ENCODE peak calls at places on chromosome 10, in seven cellular contexts. One of them, this sample, is unnamed.

GRCh38 chr10:665579-666091 is 23.8 kb downstream of the DIP2C start:
- DNase-seq in mesenchymal stem cell: no peak
- DNase-seq in hepatocyte: no peak
- DNase-seq in IMR-90: peak; percentile 91
- DNase-seq in fibroblast of lung: no peak
- DNase-seq in GM23338: no peak
- DNase-seq in K562: no peak
- DNase-seq in this sample: no peak

GRCh38 chr10:74227697-74228424 is 76.8 kb downstream of the ADK start:
- DNase-seq in mesenchymal stem cell: peak; percentile 26
- DNase-seq in IMR-90: peak; percentile 62
- DNase-seq in GM23338: no peak
- DNase-seq in fibroblast of lung: peak; percentile 59
- DNase-seq in hepatocyte: no peak
- DNase-seq in K562: no peak
- DNase-seq in this sample: no peak

GRCh38 chr10:51770719-51771118 is 71.3 kb upstream of the CSTF2T start:
- DNase-seq in K562: no peak
- DNase-seq in IMR-90: peak; percentile 36
- DNase-seq in GM23338: no peak
- DNase-seq in hepatocyte: no peak
- DNase-seq in mesenchymal stem cell: peak; percentile 31
- DNase-seq in fibroblast of lung: no peak
- DNase-seq in this sample: no peak

GRCh38 chr10:90937645-90938258 is 16.9 kb upstream of the ANKRD1 start:
- DNase-seq in hepatocyte: no peak
- DNase-seq in IMR-90: no peak
- DNase-seq in fibroblast of lung: no peak
- DNase-seq in mesenchymal stem cell: peak; percentile 19
- DNase-seq in K562: no peak
- DNase-seq in GM23338: no peak
- DNase-seq in this sample: no peak

GRCh38 chr10:100148353-100149211 is 37.2 kb downstream of the ERLIN1 start:
- DNase-seq in fibroblast of lung: peak; percentile 53
- DNase-seq in GM23338: no peak
- DNase-seq in K562: no peak
- DNase-seq in IMR-90: peak; percentile 58
- DNase-seq in hepatocyte: peak; percentile 24
- DNase-seq in mesenchymal stem cell: peak; percentile 68
- DNase-seq in this sample: no peak

GRCh38 chr10:127694580-127695193 is 42.3 kb upstream of the FOXI2 start:
- DNase-seq in mesenchymal stem cell: no peak
- DNase-seq in hepatocyte: peak; percentile 57
- DNase-seq in fibroblast of lung: no peak
- DNase-seq in K562: peak; percentile 50
- DNase-seq in GM23338: peak; percentile 95
- DNase-seq in IMR-90: no peak
- DNase-seq in this sample: peak; percentile 84

GRCh38 chr10:33095867-33096479 is 137.9 kb upstream of the ITGB1 start:
- DNase-seq in GM23338: peak; percentile 51
- DNase-seq in fibroblast of lung: no peak
- DNase-seq in mesenchymal stem cell: no peak
- DNase-seq in hepatocyte: no peak
- DNase-seq in K562: no peak
- DNase-seq in IMR-90: no peak
- DNase-seq in this sample: no peak

GRCh38 chr10:860519-860918 is 71.0 kb downstream of the LARP4B start:
- DNase-seq in hepatocyte: no peak
- DNase-seq in GM23338: no peak
- DNase-seq in fibroblast of lung: no peak
- DNase-seq in mesenchymal stem cell: no peak
- DNase-seq in K562: no peak
- DNase-seq in IMR-90: no peak
- DNase-seq in this sample: no peak

GRCh38 chr10:68087338-68088029 is 12.4 kb upstream of the HERC4 start:
- DNase-seq in K562: no peak
- DNase-seq in hepatocyte: no peak
- DNase-seq in fibroblast of lung: no peak
- DNase-seq in IMR-90: no peak
- DNase-seq in GM23338: peak; percentile 42
- DNase-seq in mesenchymal stem cell: no peak
- DNase-seq in this sample: no peak

GRCh38 chr10:68088030-68088396 is 12.9 kb upstream of the HERC4 start:
- DNase-seq in GM23338: no peak
- DNase-seq in hepatocyte: no peak
- DNase-seq in mesenchymal stem cell: no peak
- DNase-seq in IMR-90: no peak
- DNase-seq in K562: no peak
- DNase-seq in fibroblast of lung: no peak
- DNase-seq in this sample: no peak

GRCh38 chr10:68086011-68086410 is 10.9 kb upstream of the HERC4 start:
- DNase-seq in fibroblast of lung: no peak
- DNase-seq in GM23338: no peak
- DNase-seq in IMR-90: no peak
- DNase-seq in hepatocyte: no peak
- DNase-seq in K562: no peak
- DNase-seq in mesenchymal stem cell: no peak
- DNase-seq in this sample: no peak

GRCh38 chr10:68088744-68089143 is 13.7 kb upstream of the HERC4 start:
- DNase-seq in mesenchymal stem cell: no peak
- DNase-seq in hepatocyte: no peak
- DNase-seq in K562: no peak
- DNase-seq in IMR-90: peak; percentile 87
- DNase-seq in GM23338: no peak
- DNase-seq in fibroblast of lung: peak; percentile 83
- DNase-seq in this sample: no peak

GRCh38 chr10:68086910-68087309 is 11.8 kb upstream of the HERC4 start:
- DNase-seq in GM23338: no peak
- DNase-seq in hepatocyte: no peak
- DNase-seq in mesenchymal stem cell: no peak
- DNase-seq in IMR-90: no peak
- DNase-seq in K562: no peak
- DNase-seq in fibroblast of lung: no peak
- DNase-seq in this sample: no peak
- H2AFZ ChIP-seq in GM23338: no peak overlapping the region
- H2AFZ ChIP-seq in hepatocyte: no peak overlapping the region
- H2AFZ ChIP-seq in mesenchymal stem cell: no peak overlapping the region
- H2AFZ ChIP-seq in IMR-90: no peak overlapping the region
- H2AFZ ChIP-seq in K562: no peak overlapping the region
- H2AFZ ChIP-seq in fibroblast of lung: no peak overlapping the region
- H2AFZ ChIP-seq in this sample: peak overlapping the region; percentile 67

GRCh38 chr10:11264481-11265044 is 246.9 kb downstream of the CELF2 start:
- DNase-seq in GM23338: no peak
- DNase-seq in fibroblast of lung: no peak
- DNase-seq in K562: no peak
- DNase-seq in hepatocyte: no peak
- DNase-seq in mesenchymal stem cell: no peak
- DNase-seq in IMR-90: no peak
- DNase-seq in this sample: no peak
- H3K4me2 ChIP-seq in GM23338: no peak overlapping the region
- H3K4me2 ChIP-seq in fibroblast of lung: no peak overlapping the region
- H3K4me2 ChIP-seq in K562: no peak overlapping the region
- H3K4me2 ChIP-seq in hepatocyte: no peak overlapping the region
- H3K4me2 ChIP-seq in mesenchymal stem cell: no peak overlapping the region
- H3K4me2 ChIP-seq in IMR-90: no peak overlapping the region
- H3K4me2 ChIP-seq in this sample: no peak overlapping the region

GRCh38 chr10:21976739-21977138 is 26.8 kb downstream of the DNAJC1 start:
- DNase-seq in GM23338: peak; percentile 73
- DNase-seq in K562: no peak
- DNase-seq in IMR-90: peak; percentile 13
- DNase-seq in hepatocyte: no peak
- DNase-seq in fibroblast of lung: peak; percentile 36
- DNase-seq in mesenchymal stem cell: peak; percentile 45
- DNase-seq in this sample: peak; percentile 82
- H2AFZ ChIP-seq in GM23338: peak overlapping the region; percentile 0
- H2AFZ ChIP-seq in K562: peak overlapping the region; percentile 42
- H2AFZ ChIP-seq in IMR-90: no peak overlapping the region
- H2AFZ ChIP-seq in hepatocyte: no peak overlapping the region
- H2AFZ ChIP-seq in fibroblast of lung: no peak overlapping the region
- H2AFZ ChIP-seq in mesenchymal stem cell: no peak overlapping the region
- H2AFZ ChIP-seq in this sample: peak overlapping the region; percentile 33

GRCh38 chr10:86393858-86394472 is 27.4 kb upstream of the GRID1 start:
- DNase-seq in GM23338: no peak
- DNase-seq in mesenchymal stem cell: no peak
- DNase-seq in K562: no peak
- DNase-seq in hepatocyte: no peak
- DNase-seq in IMR-90: no peak
- DNase-seq in fibroblast of lung: no peak
- DNase-seq in this sample: no peak
- H3K4me2 ChIP-seq in GM23338: no peak overlapping the region
- H3K4me2 ChIP-seq in mesenchymal stem cell: no peak overlapping the region
- H3K4me2 ChIP-seq in K562: no peak overlapping the region
- H3K4me2 ChIP-seq in hepatocyte: no peak overlapping the region
- H3K4me2 ChIP-seq in IMR-90: no peak overlapping the region
- H3K4me2 ChIP-seq in fibroblast of lung: no peak overlapping the region
- H3K4me2 ChIP-seq in this sample: no peak overlapping the region

GRCh38 chr10:75974080-75974479 is 542.7 kb downstream of the LRMDA start:
- DNase-seq in fibroblast of lung: no peak
- DNase-seq in hepatocyte: no peak
- DNase-seq in mesenchymal stem cell: no peak
- DNase-seq in IMR-90: no peak
- DNase-seq in GM23338: no peak
- DNase-seq in K562: no peak
- DNase-seq in this sample: no peak

GRCh38 chr10:75982611-75983369 is 551.4 kb downstream of the LRMDA start:
- DNase-seq in GM23338: no peak
- DNase-seq in mesenchymal stem cell: peak; percentile 9
- DNase-seq in hepatocyte: peak; percentile 37
- DNase-seq in fibroblast of lung: peak; percentile 55
- DNase-seq in IMR-90: peak; percentile 6
- DNase-seq in K562: no peak
- DNase-seq in this sample: no peak

GRCh38 chr10:75976681-75977080 is 545.3 kb downstream of the LRMDA start:
- DNase-seq in GM23338: no peak
- DNase-seq in fibroblast of lung: no peak
- DNase-seq in IMR-90: no peak
- DNase-seq in mesenchymal stem cell: no peak
- DNase-seq in hepatocyte: no peak
- DNase-seq in K562: no peak
- DNase-seq in this sample: no peak

GRCh38 chr10:75977146-75977545 is 545.7 kb downstream of the LRMDA start:
- DNase-seq in IMR-90: no peak
- DNase-seq in mesenchymal stem cell: no peak
- DNase-seq in fibroblast of lung: no peak
- DNase-seq in K562: no peak
- DNase-seq in GM23338: no peak
- DNase-seq in hepatocyte: peak; percentile 11
- DNase-seq in this sample: no peak

GRCh38 chr10:75978213-75978612 is 546.8 kb downstream of the LRMDA start:
- DNase-seq in IMR-90: no peak
- DNase-seq in GM23338: peak; percentile 59
- DNase-seq in mesenchymal stem cell: no peak
- DNase-seq in fibroblast of lung: peak; percentile 59
- DNase-seq in K562: no peak
- DNase-seq in hepatocyte: no peak
- DNase-seq in this sample: peak; percentile 17
- H2AFZ ChIP-seq in IMR-90: no peak overlapping the region
- H2AFZ ChIP-seq in GM23338: no peak overlapping the region
- H2AFZ ChIP-seq in mesenchymal stem cell: no peak overlapping the region
- H2AFZ ChIP-seq in fibroblast of lung: no peak overlapping the region
- H2AFZ ChIP-seq in K562: no peak overlapping the region
- H2AFZ ChIP-seq in hepatocyte: no peak overlapping the region
- H2AFZ ChIP-seq in this sample: no peak overlapping the region

GRCh38 chr10:7571992-7572391 is 94.8 kb downstream of the ITIH5 start:
- DNase-seq in fibroblast of lung: no peak
- DNase-seq in GM23338: no peak
- DNase-seq in hepatocyte: peak; percentile 53
- DNase-seq in mesenchymal stem cell: no peak
- DNase-seq in K562: no peak
- DNase-seq in IMR-90: no peak
- DNase-seq in this sample: no peak
- H3K4me2 ChIP-seq in fibroblast of lung: no peak overlapping the region
- H3K4me2 ChIP-seq in GM23338: no peak overlapping the region
- H3K4me2 ChIP-seq in hepatocyte: peak overlapping the region; percentile 45
- H3K4me2 ChIP-seq in mesenchymal stem cell: no peak overlapping the region
- H3K4me2 ChIP-seq in K562: no peak overlapping the region
- H3K4me2 ChIP-seq in IMR-90: no peak overlapping the region
- H3K4me2 ChIP-seq in this sample: no peak overlapping the region

DNA sequence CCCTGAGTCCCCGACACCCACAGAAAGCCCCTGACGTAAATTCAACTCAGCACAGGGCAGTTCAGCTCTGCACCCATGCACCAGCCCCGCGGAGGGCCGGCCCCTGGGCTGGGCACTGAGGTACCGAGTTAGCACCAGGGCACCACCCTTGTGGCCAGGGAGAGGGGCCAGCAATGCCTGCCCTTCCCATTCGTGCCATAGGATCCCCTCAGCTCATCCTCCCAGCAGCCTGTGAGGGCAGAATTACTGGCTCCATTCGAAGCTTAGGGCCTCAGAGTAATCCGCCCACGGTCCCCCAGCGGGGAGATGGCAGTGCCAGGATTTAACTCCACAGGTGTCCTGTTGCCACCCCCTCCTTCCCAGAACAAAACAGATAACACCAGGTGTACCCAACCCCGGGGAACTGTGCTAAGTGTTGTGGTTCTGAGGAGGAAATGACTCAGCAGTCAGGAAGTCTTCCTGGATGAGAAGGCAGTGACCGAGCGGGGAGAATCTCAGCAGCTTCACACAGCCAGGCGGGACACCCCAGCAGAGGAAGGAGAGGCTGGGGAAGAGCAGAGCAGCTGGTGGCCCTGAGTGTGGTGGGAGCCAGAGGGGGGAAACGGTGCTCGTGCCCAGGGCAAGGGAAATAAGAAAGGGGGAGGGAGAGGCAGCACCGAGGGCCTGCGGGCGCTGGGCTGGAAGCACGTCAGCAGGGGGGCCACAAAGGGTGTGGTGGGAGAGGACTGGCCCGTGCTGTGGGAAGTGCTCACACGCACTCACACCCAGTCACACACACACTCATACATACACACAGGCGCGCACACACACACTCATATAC is 59.6 kb upstream of the CHST15 start:
- DNase-seq in IMR-90: peak; percentile 63
- DNase-seq in K562: peak; percentile 1
- DNase-seq in GM23338: peak; percentile 23
- DNase-seq in hepatocyte: peak; percentile 75
- DNase-seq in mesenchymal stem cell: peak; percentile 92
- DNase-seq in fibroblast of lung: peak; percentile 96
- DNase-seq in this sample: no peak
- H2AFZ ChIP-seq in IMR-90: peak overlapping the region; percentile 40
- H2AFZ ChIP-seq in K562: no peak overlapping the region
- H2AFZ ChIP-seq in GM23338: peak overlapping the region; percentile 59
- H2AFZ ChIP-seq in hepatocyte: peak overlapping the region; percentile 6
- H2AFZ ChIP-seq in mesenchymal stem cell: no peak overlapping the region
- H2AFZ ChIP-seq in fibroblast of lung: no peak overlapping the region
- H2AFZ ChIP-seq in this sample: peak overlapping the region; percentile 68

DNA sequence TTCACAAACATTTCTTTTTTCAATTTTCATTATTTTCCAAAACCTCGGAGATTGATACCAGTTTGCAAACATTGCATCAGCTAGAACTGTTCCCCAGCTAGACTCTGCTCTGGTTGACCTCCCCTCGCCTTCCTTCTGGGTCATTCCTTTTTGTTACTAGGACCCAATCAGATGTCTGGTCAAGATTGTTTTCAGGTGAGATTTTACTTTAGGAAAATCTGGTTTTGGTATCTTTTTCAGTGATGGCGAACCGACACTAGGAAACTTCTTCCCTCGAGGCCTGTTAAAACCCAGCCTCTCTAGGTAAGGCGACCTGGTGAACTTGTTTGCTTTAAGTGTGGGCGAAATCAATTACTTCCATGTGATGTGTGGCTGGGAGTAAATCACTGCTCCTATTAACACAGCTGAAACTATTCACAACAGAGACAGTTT is 8.4 kb downstream of the PROSER2 start:
- DNase-seq in IMR-90: no peak
- DNase-seq in GM23338: no peak
- DNase-seq in hepatocyte: peak; percentile 32
- DNase-seq in mesenchymal stem cell: no peak
- DNase-seq in K562: no peak
- DNase-seq in fibroblast of lung: no peak
- DNase-seq in this sample: no peak
- H3K4me2 ChIP-seq in IMR-90: no peak overlapping the region
- H3K4me2 ChIP-seq in GM23338: no peak overlapping the region
- H3K4me2 ChIP-seq in hepatocyte: peak overlapping the region; percentile 60
- H3K4me2 ChIP-seq in mesenchymal stem cell: no peak overlapping the region
- H3K4me2 ChIP-seq in K562: no peak overlapping the region
- H3K4me2 ChIP-seq in fibroblast of lung: no peak overlapping the region
- H3K4me2 ChIP-seq in this sample: no peak overlapping the region

This sample was measured in neural progenitor cell.